ENCODE peak calls at places on chromosome 7, in four cellular contexts. F is HCT116, A is dorsolateral prefrontal cortex, O is neural progenitor cell. K is an unnamed sample.

GRCh38 chr7:68511281-68511680 is 1087.0 kb upstream of the AUTS2 start:
- DNase-seq in F (no peak), A (peak), O (peak), K (no peak)

GRCh38 chr7:70712942-70713341 is 419.0 kb upstream of the GALNT17 start:
- DNase-seq in F (no peak), A (no peak), O (no peak), K (no peak)

GRCh38 chr7:19051767-19052375 is 65.6 kb downstream of the TWIST1 start:
- DNase-seq in F (peak), A (no peak), O (peak), K (peak)

GRCh38 chr7:63077841-63078240 is 920.8 kb upstream of the ZNF722 start:
- DNase-seq in F (no peak), A (no peak), O (no peak), K (no peak)

GRCh38 chr7:99910976-99911375 is 8.4 kb downstream of the TRIM4 start:
- DNase-seq in F (no peak), A (no peak), O (no peak), K (no peak)

GRCh38 chr7:135774284-135774683 is 25.7 kb upstream of the FAM180A start:
- DNase-seq in F (no peak), A (no peak), O (no peak), K (peak)

GRCh38 chr7:18421297-18422004 is 74.1 kb upstream of the HDAC9 start:
- DNase-seq in F (no peak), A (no peak), O (peak), K (no peak)

GRCh38 chr7:150849204-150849775 is 3.0 kb upstream of the AOC1 start:
- DNase-seq in F (no peak), A (no peak), O (no peak), K (no peak)

GRCh38 chr7:40760997-40761396 is 626.2 kb downstream of the SUGCT start:
- DNase-seq in F (no peak), A (no peak), O (no peak), K (no peak)

GRCh38 chr7:151683615-151684407 is 164.1 kb upstream of the RHEB start:
- DNase-seq in F (no peak), A (no peak), O (no peak), K (no peak)

GRCh38 chr7:104795086-104795485 is 218.9 kb upstream of the KMT2E start:
- DNase-seq in F (no peak), A (no peak), O (no peak), K (no peak)

GRCh38 chr7:98133181-98133580 is 26.5 kb downstream of the LMTK2 start:
- DNase-seq in F (no peak), A (no peak), O (no peak), K (peak)

GRCh38 chr7:47283497-47284131 is 298.3 kb downstream of the TNS3 start:
- DNase-seq in F (peak), A (no peak), O (no peak), K (peak)
- TF ChIP-seq CTCF in F (no peak), A (no peak), O (no peak), K (no peak)

GRCh38 chr7:101156277-101156676 is 2.0 kb downstream of the AP1S1 start:
- DNase-seq in F (no peak), A (no peak), O (no peak), K (no peak)

GRCh38 chr7:101154693-101155102 is 422 bp downstream of the AP1S1 start:
- DNase-seq in F (no peak), A (no peak), O (no peak), K (peak)

GRCh38 chr7:101153969-101154692 is at the start of gene AP1S1:
- DNase-seq in F (peak), A (peak), O (peak), K (peak)

GRCh38 chr7:101156866-101157589 is 2.8 kb downstream of the AP1S1 start:
- DNase-seq in F (no peak), A (no peak), O (no peak), K (peak)

GRCh38 chr7:101155303-101155702 is 1.0 kb downstream of the AP1S1 start:
- DNase-seq in F (no peak), A (no peak), O (no peak), K (no peak)
- H3K27ac ChIP-seq in F (peak), A (peak), O (no peak), K (no peak)

GRCh38 chr7:92624298-92624996 is 34.3 kb upstream of the FAM133B start:
- DNase-seq in F (no peak), A (no peak), O (no peak), K (no peak)

GRCh38 chr7:92627956-92628355 is 37.8 kb upstream of the FAM133B start:
- DNase-seq in F (no peak), A (no peak), O (no peak), K (no peak)

GRCh38 chr7:92623544-92623943 is 33.4 kb upstream of the FAM133B start:
- DNase-seq in F (no peak), A (no peak), O (no peak), K (no peak)

GRCh38 chr7:92625617-92626016 is 35.4 kb upstream of the FAM133B start:
- DNase-seq in F (no peak), A (no peak), O (no peak), K (no peak)

GRCh38 chr7:92626281-92626846 is 36.2 kb upstream of the FAM133B start:
- DNase-seq in F (no peak), A (no peak), O (no peak), K (no peak)
- TF ChIP-seq CTCF in F (no peak), A (no peak), O (no peak), K (no peak)

DNA sequence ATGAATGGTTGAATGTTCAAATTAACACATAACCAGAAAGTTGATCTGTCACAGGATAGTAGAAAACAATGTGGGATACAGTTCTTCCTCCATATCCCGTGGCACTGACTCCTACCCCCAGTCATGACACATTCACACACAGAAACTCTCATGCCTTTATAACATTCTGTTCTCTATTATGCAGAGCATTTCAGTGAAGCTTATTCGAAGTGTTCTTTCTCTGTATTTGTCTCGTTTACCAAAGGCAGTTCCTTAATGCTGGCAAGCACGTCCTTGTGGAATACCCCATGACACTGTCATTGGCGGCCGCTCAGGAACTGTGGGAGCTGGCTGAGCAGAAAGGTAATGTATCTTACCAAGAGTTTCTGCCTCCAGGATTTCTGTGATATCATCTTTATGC is 34.0 kb downstream of the BLVRA start:
- DNase-seq in F (no peak), A (no peak), O (no peak), K (no peak)
- H3K27ac ChIP-seq in F (no peak), A (no peak), O (no peak), K (no peak)

K was measured in colonic mucosa.